ENCODE peak calls at places on chromosomes 5 and 9, in seven cellular contexts. One of them, this sample, is unnamed.

GRCh38 chr5:61328791-61329617 is 3.1 kb upstream of the ZSWIM6 start:
- DNase-seq in H9: no peak
- DNase-seq in GM20000: no peak
- DNase-seq in pancreas: no peak
- DNase-seq in colonic mucosa: no peak
- DNase-seq in natural killer cell: no peak
- DNase-seq in GM13977: no peak
- DNase-seq in this sample: no peak

GRCh38 chr9:78316151-78316892 is 19.4 kb downstream of the PSAT1 start:
- DNase-seq in pancreas: no peak
- DNase-seq in colonic mucosa: no peak
- DNase-seq in GM13977: no peak
- DNase-seq in H9: no peak
- DNase-seq in GM20000: no peak
- DNase-seq in natural killer cell: no peak
- DNase-seq in this sample: no peak

GRCh38 chr5:165906879-165907278 is 2384.6 kb upstream of the WWC1 start:
- DNase-seq in colonic mucosa: no peak
- DNase-seq in H9: no peak
- DNase-seq in natural killer cell: no peak
- DNase-seq in pancreas: no peak
- DNase-seq in GM13977: no peak
- DNase-seq in GM20000: no peak
- DNase-seq in this sample: no peak

GRCh38 chr5:65986050-65986451 is 59.7 kb downstream of the ERBIN start:
- DNase-seq in colonic mucosa: no peak
- DNase-seq in H9: no peak
- DNase-seq in natural killer cell: no peak
- DNase-seq in GM13977: no peak
- DNase-seq in pancreas: no peak
- DNase-seq in GM20000: no peak
- DNase-seq in this sample: peak; percentile 68

GRCh38 chr5:145835839-145836222 is 689 bp upstream of the PRELID2 start:
- DNase-seq in natural killer cell: no peak
- DNase-seq in pancreas: no peak
- DNase-seq in GM13977: no peak
- DNase-seq in colonic mucosa: no peak
- DNase-seq in H9: no peak
- DNase-seq in GM20000: no peak
- DNase-seq in this sample: no peak

GRCh38 chr9:17004500-17004899 is 130.3 kb upstream of the CNTLN start:
- DNase-seq in pancreas: no peak
- DNase-seq in GM20000: no peak
- DNase-seq in H9: no peak
- DNase-seq in natural killer cell: no peak
- DNase-seq in colonic mucosa: no peak
- DNase-seq in GM13977: no peak
- DNase-seq in this sample: peak; percentile 53

GRCh38 chr9:128214571-128215490 is 11.7 kb downstream of the DNM1 start:
- DNase-seq in GM20000: no peak
- DNase-seq in natural killer cell: no peak
- DNase-seq in H9: no peak
- DNase-seq in GM13977: no peak
- DNase-seq in colonic mucosa: no peak
- DNase-seq in pancreas: peak; percentile 85
- DNase-seq in this sample: no peak

GRCh38 chr9:136714096-136714875 is 1.9 kb downstream of the DIPK1B start:
- DNase-seq in GM20000: no peak
- DNase-seq in natural killer cell: no peak
- DNase-seq in pancreas: peak; percentile 75
- DNase-seq in H9: no peak
- DNase-seq in colonic mucosa: no peak
- DNase-seq in GM13977: no peak
- DNase-seq in this sample: no peak

GRCh38 chr9:86287013-86287412 is 4.7 kb upstream of the ISCA1 start:
- DNase-seq in GM13977: no peak
- DNase-seq in colonic mucosa: no peak
- DNase-seq in natural killer cell: no peak
- DNase-seq in pancreas: no peak
- DNase-seq in H9: peak; percentile 64
- DNase-seq in GM20000: no peak
- DNase-seq in this sample: no peak

GRCh38 chr5:82347213-82347947 is 69.2 kb upstream of the RPS23 start:
- DNase-seq in GM20000: no peak
- DNase-seq in pancreas: no peak
- DNase-seq in natural killer cell: no peak
- DNase-seq in colonic mucosa: no peak
- DNase-seq in H9: no peak
- DNase-seq in GM13977: no peak
- DNase-seq in this sample: peak; percentile 55

GRCh38 chr5:119409235-119409815 is 43.0 kb upstream of the HSD17B4 start:
- DNase-seq in colonic mucosa: no peak
- DNase-seq in pancreas: no peak
- DNase-seq in H9: no peak
- DNase-seq in GM20000: peak; percentile 27
- DNase-seq in GM13977: no peak
- DNase-seq in natural killer cell: no peak
- DNase-seq in this sample: no peak

GRCh38 chr9:109444771-109445320 is 53.3 kb downstream of the PTPN3 start:
- DNase-seq in pancreas: no peak
- DNase-seq in GM13977: no peak
- DNase-seq in colonic mucosa: no peak
- DNase-seq in H9: no peak
- DNase-seq in GM20000: no peak
- DNase-seq in natural killer cell: no peak
- DNase-seq in this sample: no peak

GRCh38 chr5:141960018-141960417 is 2.0 kb upstream of the PCDH12 start:
- DNase-seq in GM20000: peak; percentile 3
- DNase-seq in H9: no peak
- DNase-seq in colonic mucosa: no peak
- DNase-seq in pancreas: peak; percentile 73
- DNase-seq in natural killer cell: no peak
- DNase-seq in GM13977: no peak
- DNase-seq in this sample: no peak

GRCh38 chr5:107990881-107991810 is 320.4 kb upstream of the EFNA5 start:
- DNase-seq in GM20000: no peak
- DNase-seq in H9: no peak
- DNase-seq in colonic mucosa: no peak
- DNase-seq in GM13977: no peak
- DNase-seq in natural killer cell: no peak
- DNase-seq in pancreas: no peak
- DNase-seq in this sample: no peak

GRCh38 chr5:112691758-112692157 is 45.9 kb upstream of the APC start:
- DNase-seq in pancreas: no peak
- DNase-seq in colonic mucosa: peak; percentile 44
- DNase-seq in GM20000: no peak
- DNase-seq in GM13977: peak; percentile 19
- DNase-seq in H9: peak; percentile 50
- DNase-seq in natural killer cell: no peak
- DNase-seq in this sample: no peak

GRCh38 chr5:133928690-133929393 is 39.6 kb downstream of the C5orf15 start:
- DNase-seq in GM20000: peak; percentile 55
- DNase-seq in pancreas: no peak
- DNase-seq in colonic mucosa: no peak
- DNase-seq in natural killer cell: no peak
- DNase-seq in GM13977: peak; percentile 60
- DNase-seq in H9: no peak
- DNase-seq in this sample: no peak

GRCh38 chr9:133406480-133407307 is 11.1 kb downstream of the REXO4 start:
- DNase-seq in GM20000: peak; percentile 87
- DNase-seq in H9: peak; percentile 88
- DNase-seq in colonic mucosa: peak; percentile 76
- DNase-seq in natural killer cell: peak; percentile 68
- DNase-seq in GM13977: peak; percentile 86
- DNase-seq in pancreas: peak; percentile 90
- DNase-seq in this sample: peak; percentile 62

DNA sequence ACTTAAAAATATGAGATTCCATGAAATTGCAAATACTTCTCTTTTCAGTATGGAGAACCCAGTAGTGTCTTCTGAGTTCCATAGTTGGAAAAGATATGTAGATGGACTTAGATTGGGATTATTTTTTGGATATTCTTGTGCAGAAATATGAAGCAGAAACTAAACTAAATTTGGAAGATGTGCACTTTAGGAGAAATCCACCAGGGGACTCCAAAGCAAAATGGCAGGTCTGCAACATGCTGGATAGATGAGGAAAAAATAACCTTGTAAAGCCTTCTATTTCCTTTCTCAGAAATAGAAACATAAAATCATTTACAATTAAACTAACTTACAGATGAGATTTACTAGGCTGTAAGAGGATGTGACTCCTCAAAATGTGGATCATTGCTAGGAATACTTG is 49.2 kb upstream of the MINAR2 start:
- DNase-seq in pancreas: no peak
- DNase-seq in H9: no peak
- DNase-seq in colonic mucosa: no peak
- DNase-seq in natural killer cell: no peak
- DNase-seq in GM13977: no peak
- DNase-seq in GM20000: no peak
- DNase-seq in this sample: no peak
- TF ChIP-seq CTCF in pancreas: no peak
- TF ChIP-seq CTCF in H9: peak; percentile 42
- TF ChIP-seq CTCF in colonic mucosa: no peak
- TF ChIP-seq CTCF in natural killer cell: no peak
- TF ChIP-seq CTCF in GM13977: no peak
- TF ChIP-seq CTCF in GM20000: no peak
- TF ChIP-seq CTCF in this sample: no peak

DNA sequence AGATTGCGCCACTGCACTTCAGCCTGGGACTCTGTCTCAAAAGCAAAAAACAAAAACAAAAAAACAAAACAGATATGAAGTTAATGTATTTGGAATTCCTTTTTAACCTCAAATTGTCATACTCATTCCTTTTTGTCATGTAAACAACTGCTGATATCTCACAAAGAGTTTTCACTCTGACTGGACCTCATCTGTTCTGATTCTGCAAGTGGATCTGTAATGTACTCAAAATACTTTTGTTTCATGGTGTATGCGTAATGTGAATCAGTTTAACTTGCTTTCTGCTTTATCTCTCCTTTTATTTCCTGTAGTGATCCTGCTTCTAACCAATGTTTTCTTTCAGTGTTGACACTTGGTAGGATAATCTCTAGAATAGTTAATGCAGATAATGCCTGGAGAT is 106.7 kb downstream of the FOCAD start:
- DNase-seq in GM13977: no peak
- DNase-seq in H9: no peak
- DNase-seq in colonic mucosa: no peak
- DNase-seq in natural killer cell: no peak
- DNase-seq in GM20000: no peak
- DNase-seq in pancreas: no peak
- DNase-seq in this sample: no peak
- TF ChIP-seq CTCF in GM13977: no peak
- TF ChIP-seq CTCF in H9: no peak
- TF ChIP-seq CTCF in colonic mucosa: no peak
- TF ChIP-seq CTCF in natural killer cell: no peak
- TF ChIP-seq CTCF in GM20000: no peak
- TF ChIP-seq CTCF in pancreas: no peak
- TF ChIP-seq CTCF in this sample: no peak

DNA sequence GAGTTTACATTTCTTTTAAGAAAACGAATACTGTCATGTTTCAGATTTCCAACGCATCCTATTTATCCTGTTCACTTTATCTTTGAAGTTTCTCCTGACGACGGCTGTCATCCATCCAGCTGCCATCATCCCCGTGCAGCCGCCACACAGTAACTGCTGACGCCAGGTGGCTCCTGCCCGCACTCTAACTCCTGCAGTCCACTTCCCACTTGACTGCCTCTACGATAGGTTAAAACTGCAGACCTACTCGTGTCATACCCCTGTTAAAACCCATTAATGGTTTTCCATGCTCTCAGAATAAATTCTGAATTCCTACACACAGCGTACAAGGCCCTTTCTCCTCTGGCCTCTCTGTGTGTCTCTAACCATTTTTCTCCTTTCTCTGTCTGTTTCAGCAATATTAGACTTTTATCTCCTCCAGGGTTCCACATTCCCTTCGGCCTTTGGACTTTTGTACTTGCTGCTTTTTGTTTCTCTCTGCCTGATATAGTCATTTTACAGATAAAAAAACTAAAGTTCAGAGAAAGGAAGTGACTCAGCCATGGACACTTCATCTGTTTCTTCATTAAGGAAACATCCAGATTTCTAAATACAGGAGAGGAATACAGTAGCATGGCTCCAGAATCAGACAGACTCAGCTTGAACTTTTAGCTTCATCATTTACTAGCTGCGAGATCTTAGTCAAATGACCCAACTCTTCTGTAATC is 84.9 kb downstream of the ADAMTS12 start:
- DNase-seq in pancreas: no peak
- DNase-seq in natural killer cell: no peak
- DNase-seq in colonic mucosa: no peak
- DNase-seq in H9: no peak
- DNase-seq in GM13977: no peak
- DNase-seq in GM20000: no peak
- DNase-seq in this sample: peak; percentile 58
- TF ChIP-seq CTCF in pancreas: no peak
- TF ChIP-seq CTCF in natural killer cell: no peak
- TF ChIP-seq CTCF in colonic mucosa: no peak
- TF ChIP-seq CTCF in H9: no peak
- TF ChIP-seq CTCF in GM13977: no peak
- TF ChIP-seq CTCF in GM20000: no peak
- TF ChIP-seq CTCF in this sample: no peak

DNA sequence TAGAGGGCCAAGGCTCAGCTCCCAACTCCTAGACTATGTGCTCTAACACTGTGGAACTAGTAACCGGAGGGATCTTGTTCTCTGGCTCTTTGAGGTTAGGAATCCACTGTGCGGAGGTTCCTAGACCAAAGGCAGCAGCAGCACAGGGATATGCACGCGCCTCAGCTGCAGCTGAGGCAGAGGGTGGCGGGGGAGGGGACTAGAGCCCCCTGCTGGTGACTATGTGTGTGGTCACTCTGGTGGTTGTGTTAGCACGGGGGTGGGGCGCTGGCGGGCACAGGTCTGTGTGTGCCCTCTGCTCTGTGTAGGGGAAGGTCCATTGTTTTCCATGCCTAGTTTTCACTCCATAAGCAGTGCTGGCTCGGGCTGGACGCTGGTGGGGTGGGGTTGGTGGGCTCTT is 458.0 kb upstream of the IZUMO3 start:
- DNase-seq in GM20000: no peak
- DNase-seq in colonic mucosa: no peak
- DNase-seq in natural killer cell: no peak
- DNase-seq in H9: peak; percentile 86
- DNase-seq in pancreas: peak; percentile 45
- DNase-seq in GM13977: peak; percentile 7
- DNase-seq in this sample: no peak
- TF ChIP-seq CTCF in GM20000: no peak
- TF ChIP-seq CTCF in colonic mucosa: no peak
- TF ChIP-seq CTCF in natural killer cell: no peak
- TF ChIP-seq CTCF in H9: peak; percentile 77
- TF ChIP-seq CTCF in pancreas: no peak
- TF ChIP-seq CTCF in GM13977: peak; percentile 40
- TF ChIP-seq CTCF in this sample: no peak

GRCh38 chr5:77518304-77518703 is 26.2 kb upstream of the WDR41 start:
- DNase-seq in GM20000: no peak
- DNase-seq in colonic mucosa: no peak
- DNase-seq in GM13977: no peak
- DNase-seq in pancreas: no peak
- DNase-seq in H9: no peak
- DNase-seq in natural killer cell: no peak
- DNase-seq in this sample: no peak
- TF ChIP-seq CTCF in GM20000: no peak
- TF ChIP-seq CTCF in colonic mucosa: no peak
- TF ChIP-seq CTCF in GM13977: peak; percentile 23
- TF ChIP-seq CTCF in pancreas: no peak
- TF ChIP-seq CTCF in H9: peak; percentile 67
- TF ChIP-seq CTCF in natural killer cell: no peak
- TF ChIP-seq CTCF in this sample: peak; percentile 38

GRCh38 chr9:9003184-9003583 is 1203.6 kb upstream of the DMAC1 start:
- DNase-seq in natural killer cell: no peak
- DNase-seq in GM13977: no peak
- DNase-seq in GM20000: no peak
- DNase-seq in colonic mucosa: peak; percentile 19
- DNase-seq in pancreas: no peak
- DNase-seq in H9: no peak
- DNase-seq in this sample: no peak
- TF ChIP-seq CTCF in natural killer cell: no peak
- TF ChIP-seq CTCF in GM13977: no peak
- TF ChIP-seq CTCF in GM20000: no peak
- TF ChIP-seq CTCF in colonic mucosa: no peak
- TF ChIP-seq CTCF in pancreas: no peak
- TF ChIP-seq CTCF in H9: peak; percentile 47
- TF ChIP-seq CTCF in this sample: no peak

This sample was measured in HFFc6.